ENCODE peak calls at places on chromosomes 1 and 21, in six cellular contexts. I is K562, S is NT2/D1, C is HepG2, G is SK-N-SH, D is GM12878. N is an unnamed sample.
A peak's percentile ranks its signal among the peaks of the same experiment; 100 is the strongest.

GRCh38 chr1:17755120-17755519 is at the start of gene ACTL8:
- DNase-seq in I (peak; percentile 61), S (no peak), G (no peak), D (no peak), C (no peak), N (no peak)

GRCh38 chr1:215793210-215793609 is 226.1 kb downstream of the KCTD3 start:
- DNase-seq in I (no peak), D (no peak), S (no peak), C (no peak), G (no peak), N (no peak)

GRCh38 chr21:39363607-39364555 is 15.0 kb upstream of the HMGN1 start:
- DNase-seq in I (peak; percentile 64), S (no peak), C (no peak), G (no peak), D (no peak), N (no peak)

GRCh38 chr1:226632169-226632884 is 83.8 kb downstream of the STUM start:
- DNase-seq in S (no peak), I (no peak), G (no peak), D (no peak), C (no peak), N (no peak)

GRCh38 chr21:37917612-37918011 is 1.4 kb upstream of the KCNJ6 start:
- DNase-seq in S (no peak), C (no peak), I (no peak), D (no peak), G (no peak), N (no peak)

GRCh38 chr1:76868154-76868882 is 1.0 kb downstream of the ST6GALNAC5 start:
- DNase-seq in S (peak; percentile 72), I (no peak), D (no peak), G (peak; percentile 88), C (no peak), N (no peak)

GRCh38 chr1:99887890-99888289 is 37.7 kb downstream of the AGL start:
- DNase-seq in I (no peak), C (no peak), D (no peak), G (no peak), S (no peak), N (no peak)

GRCh38 chr1:156060937-156061636 is at the start of gene RAB25:
- DNase-seq in D (no peak), G (no peak), I (no peak), S (peak; percentile 85), C (no peak), N (peak; percentile 83)

GRCh38 chr1:219010720-219011119 is 163.0 kb upstream of the LYPLAL1 start:
- DNase-seq in D (no peak), G (no peak), C (no peak), I (no peak), S (no peak), N (no peak)

GRCh38 chr21:40386301-40386911 is 460.6 kb downstream of the DSCAM start:
- DNase-seq in G (peak; percentile 78), D (no peak), I (peak; percentile 36), C (no peak), S (peak; percentile 70), N (no peak)

GRCh38 chr1:179591592-179592580 is at the start of gene TDRD5:
- DNase-seq in D (no peak), G (peak; percentile 86), I (no peak), S (no peak), C (no peak), N (no peak)

GRCh38 chr1:9406111-9406510 is 113.4 kb downstream of the SPSB1 start:
- DNase-seq in I (no peak), D (no peak), S (no peak), C (no peak), G (no peak), N (no peak)

GRCh38 chr1:64000021-64000420 is 203.4 kb upstream of the UBE2U start:
- DNase-seq in G (no peak), I (no peak), D (no peak), S (no peak), C (no peak), N (no peak)
- TF ChIP-seq YY1 in G (no peak), I (no peak), D (no peak), S (no peak), C (no peak), N (no peak)

GRCh38 chr1:183689770-183690204 is 36.7 kb upstream of the APOBEC4 start:
- DNase-seq in I (no peak), S (no peak), C (no peak), D (peak; percentile 54), G (no peak), N (no peak)

GRCh38 chr1:183685112-183685713 is 32.1 kb upstream of the APOBEC4 start:
- DNase-seq in S (peak; percentile 48), D (peak; percentile 11), G (peak; percentile 56), C (peak; percentile 55), I (peak; percentile 65), N (peak; percentile 45)

GRCh38 chr1:183686228-183686627 is 33.1 kb upstream of the APOBEC4 start:
- DNase-seq in G (no peak), C (no peak), S (no peak), I (no peak), D (no peak), N (no peak)

GRCh38 chr1:183693521-183693920 is 40.4 kb upstream of the APOBEC4 start:
- DNase-seq in G (no peak), S (no peak), I (no peak), D (peak; percentile 8), C (no peak), N (no peak)

GRCh38 chr1:183687546-183688279 is 34.6 kb upstream of the APOBEC4 start:
- DNase-seq in I (no peak), G (no peak), D (no peak), C (no peak), S (no peak), N (no peak)
- TF ChIP-seq YY1 in I (no peak), G (no peak), D (no peak), C (no peak), S (no peak), N (no peak)

GRCh38 chr1:82697965-82698364 is 897.2 kb downstream of the ADGRL2 start:
- DNase-seq in S (no peak), C (no peak), G (no peak), D (no peak), I (no peak), N (no peak)
- TF ChIP-seq YY1 in S (no peak), C (no peak), G (no peak), D (no peak), I (no peak), N (no peak)

GRCh38 chr1:201356236-201356635 is 21.2 kb downstream of the TNNT2 start:
- DNase-seq in D (no peak), I (no peak), S (no peak), C (no peak), G (no peak), N (no peak)

GRCh38 chr1:201358596-201358995 is 18.9 kb downstream of the TNNT2 start:
- DNase-seq in D (no peak), G (no peak), S (no peak), C (no peak), I (no peak), N (no peak)

GRCh38 chr1:201357636-201358348 is 19.7 kb downstream of the TNNT2 start:
- DNase-seq in G (no peak), D (no peak), I (no peak), C (no peak), S (no peak), N (no peak)

GRCh38 chr1:201356701-201357100 is 20.8 kb downstream of the TNNT2 start:
- DNase-seq in D (no peak), S (no peak), G (no peak), C (no peak), I (no peak), N (no peak)

GRCh38 chr1:201357211-201357610 is 20.3 kb downstream of the TNNT2 start:
- DNase-seq in G (no peak), S (no peak), C (no peak), I (no peak), D (no peak), N (no peak)
- TF ChIP-seq YY1 in G (no peak), S (no peak), C (no peak), I (no peak), D (no peak), N (no peak)

DNA sequence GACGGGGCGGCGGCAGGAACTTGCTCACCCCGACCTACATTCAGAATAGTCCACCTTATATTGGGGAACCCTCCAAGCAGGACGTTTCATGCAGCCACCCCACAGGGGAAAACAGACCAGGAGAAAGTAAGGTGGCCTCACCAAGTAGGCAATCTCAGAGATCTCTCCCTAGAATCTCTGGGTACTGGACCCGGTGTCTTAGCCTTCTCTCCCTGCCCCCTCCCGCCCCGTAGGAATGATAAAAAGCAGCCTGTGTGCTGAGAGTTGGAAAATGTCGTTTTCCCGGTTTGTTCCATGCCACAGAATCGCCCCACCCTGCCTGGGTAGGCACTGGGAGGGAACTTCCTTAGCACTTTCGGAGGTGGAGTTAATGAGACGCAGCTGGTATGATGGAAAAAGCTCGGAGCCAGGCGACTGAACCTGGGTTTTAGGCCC is 789 bp upstream of the PTPN14 start:
- DNase-seq in C (peak; percentile 11), D (no peak), G (peak; percentile 36), I (no peak), S (peak; percentile 67), N (peak; percentile 71)
- TF ChIP-seq YY1 in C (no peak), D (no peak), G (peak; percentile 31), I (no peak), S (no peak), N (no peak)

DNA sequence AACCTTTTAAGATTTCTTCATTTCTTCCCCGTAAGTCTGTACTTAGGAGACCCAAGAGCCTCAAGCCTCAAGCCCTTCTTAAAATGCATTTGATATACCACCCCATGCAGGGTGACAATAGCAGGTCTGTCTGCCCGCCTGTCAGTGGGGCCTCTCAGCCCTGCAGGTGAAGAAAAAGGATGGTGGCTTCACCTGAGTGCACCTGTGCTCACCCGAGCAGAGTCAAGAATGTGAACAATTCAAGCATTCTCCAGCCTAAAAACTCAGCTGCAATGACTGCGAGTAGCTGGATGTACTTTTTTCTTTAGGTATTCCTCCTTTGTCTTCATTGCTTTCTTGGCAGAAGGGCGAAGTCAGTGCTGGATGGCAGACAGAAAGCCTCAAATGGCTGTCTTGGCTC is 203.3 kb downstream of the LMX1A start:
- DNase-seq in S (no peak), C (no peak), G (no peak), D (no peak), I (no peak), N (no peak)
- TF ChIP-seq YY1 in S (no peak), C (no peak), G (no peak), D (no peak), I (no peak), N (no peak)

GRCh38 chr1:193417420-193417819 is 231.0 kb upstream of the B3GALT2 start:
- DNase-seq in D (no peak), C (no peak), I (no peak), G (no peak), S (no peak), N (no peak)
- TF ChIP-seq YY1 in D (no peak), C (no peak), I (no peak), G (no peak), S (no peak), N (no peak)

N was measured in HCT116.